ENCODE peak calls at places on chromosomes 7 and 10, in seven cellular contexts. G is NCI-H1048, Q is GM23338, E is SK-MEL-5, F is mucosa of gallbladder, U is psoas muscle, K is PC-3. H is an unnamed sample.

GRCh38 chr7:47444376-47445098 is 137.4 kb downstream of the TNS3 start:
- DNase-seq in G (no peak), Q (peak; percentile 54), E (peak; percentile 71), F (no peak), U (no peak), K (peak; percentile 41), H (peak; percentile 20)

GRCh38 chr10:73908853-73909611 is 1.9 kb upstream of the PLAU start:
- DNase-seq in G (no peak), Q (no peak), E (peak; percentile 28), F (no peak), U (no peak), K (peak; percentile 100), H (peak; percentile 100)

GRCh38 chr7:11749629-11750028 is 82.4 kb downstream of the THSD7A start:
- DNase-seq in G (no peak), Q (no peak), E (no peak), F (no peak), U (no peak), K (peak; percentile 14), H (no peak)

GRCh38 chr7:117781707-117782106 is 91.5 kb downstream of the CTTNBP2 start:
- DNase-seq in G (no peak), Q (peak; percentile 46), E (no peak), F (no peak), U (no peak), K (peak; percentile 47), H (no peak)

GRCh38 chr10:44817961-44818649 is 93.0 kb upstream of the TMEM72 start:
- DNase-seq in G (no peak), Q (no peak), E (no peak), F (no peak), U (no peak), K (no peak), H (no peak)

GRCh38 chr7:21869785-21870402 is 75.8 kb downstream of the CDCA7L start:
- DNase-seq in G (no peak), Q (peak; percentile 55), E (no peak), F (no peak), U (no peak), K (peak; percentile 28), H (peak; percentile 29)

GRCh38 chr7:80440908-80441307 is 71.0 kb downstream of the GNAT3 start:
- DNase-seq in G (no peak), Q (no peak), E (no peak), F (no peak), U (no peak), K (peak; percentile 7), H (no peak)

GRCh38 chr7:27764109-27764508 is 24.1 kb downstream of the TAX1BP1 start:
- DNase-seq in G (no peak), Q (no peak), E (no peak), F (no peak), U (no peak), K (no peak), H (no peak)

GRCh38 chr7:45712057-45712689 is 138.0 kb downstream of the ADCY1 start:
- DNase-seq in G (no peak), Q (no peak), E (no peak), F (no peak), U (no peak), K (no peak), H (no peak)

GRCh38 chr10:11163990-11164805 is 146.5 kb downstream of the CELF2 start:
- DNase-seq in G (no peak), Q (no peak), E (no peak), F (no peak), U (no peak), K (no peak), H (no peak)

GRCh38 chr10:93420091-93420490 is 62.0 kb downstream of the MYOF start:
- DNase-seq in G (no peak), Q (peak; percentile 70), E (no peak), F (no peak), U (no peak), K (no peak), H (no peak)

GRCh38 chr10:119020627-119020946 is 8.9 kb upstream of the NANOS1 start:
- DNase-seq in G (no peak), Q (no peak), E (no peak), F (no peak), U (peak; percentile 58), K (peak; percentile 7), H (peak; percentile 28)

GRCh38 chr7:151273646-151274375 is 25.3 kb upstream of the SMARCD3 start:
- DNase-seq in G (no peak), Q (no peak), E (no peak), F (no peak), U (no peak), K (no peak), H (no peak)

GRCh38 chr7:132424821-132425739 is 151.2 kb downstream of the PLXNA4 start:
- DNase-seq in G (no peak), Q (peak; percentile 67), E (no peak), F (no peak), U (no peak), K (no peak), H (no peak)

GRCh38 chr10:71396714-71397339 is at the start of gene CDH23:
- DNase-seq in G (no peak), Q (peak; percentile 78), E (no peak), F (no peak), U (peak; percentile 51), K (no peak), H (no peak)

GRCh38 chr7:36048141-36048901 is 104.7 kb upstream of the EEPD1 start:
- DNase-seq in G (no peak), Q (no peak), E (peak; percentile 70), F (peak; percentile 17), U (peak; percentile 39), K (peak; percentile 90), H (peak; percentile 91)

GRCh38 chr10:34189830-34190229 is 625.3 kb downstream of the PARD3 start:
- DNase-seq in G (no peak), Q (no peak), E (no peak), F (no peak), U (no peak), K (no peak), H (no peak)

GRCh38 chr7:102916426-102916825 is 3.6 kb downstream of the LRRC17 start:
- DNase-seq in G (no peak), Q (no peak), E (no peak), F (no peak), U (no peak), K (peak; percentile 85), H (peak; percentile 70)

GRCh38 chr10:128579280-128579679 is 453.1 kb upstream of the MKI67 start:
- DNase-seq in G (no peak), Q (no peak), E (no peak), F (no peak), U (no peak), K (no peak), H (no peak)

GRCh38 chr7:14504134-14504533 is 398.4 kb downstream of the DGKB start:
- DNase-seq in G (no peak), Q (peak; percentile 62), E (no peak), F (no peak), U (no peak), K (no peak), H (no peak)

GRCh38 chr7:95104739-95105138 is 197.3 kb downstream of the PPP1R9A start:
- DNase-seq in G (no peak), Q (no peak), E (peak; percentile 69), F (peak; percentile 66), U (no peak), K (peak; percentile 76), H (peak; percentile 9)

GRCh38 chr10:50635286-50635685 is 11.5 kb upstream of the SGMS1 start:
- DNase-seq in G (no peak), Q (no peak), E (no peak), F (no peak), U (no peak), K (peak; percentile 45), H (peak; percentile 86)

GRCh38 chr10:338176-339037 is 203.2 kb downstream of the ZMYND11 start:
- DNase-seq in G (no peak), Q (no peak), E (no peak), F (peak; percentile 60), U (no peak), K (peak; percentile 80), H (no peak)

GRCh38 chr7:158030566-158030965 is 557.1 kb downstream of the PTPRN2 start:
- DNase-seq in G (no peak), Q (no peak), E (no peak), F (no peak), U (no peak), K (no peak), H (no peak)

GRCh38 chr10:24685958-24686540 is 37.6 kb downstream of the ARHGAP21 start:
- DNase-seq in G (no peak), Q (no peak), E (no peak), F (no peak), U (no peak), K (no peak), H (peak; percentile 69)

GRCh38 chr7:80403686-80404241 is 108.1 kb downstream of the GNAT3 start:
- DNase-seq in G (no peak), Q (no peak), E (no peak), F (no peak), U (no peak), K (no peak), H (peak; percentile 24)

GRCh38 chr7:94295805-94296204 is 98.9 kb upstream of the COL1A2 start:
- DNase-seq in G (no peak), Q (no peak), E (peak; percentile 85), F (peak; percentile 21), U (no peak), K (peak; percentile 63), H (peak; percentile 82)

GRCh38 chr10:17238445-17239275 is 10.6 kb downstream of the VIM start:
- DNase-seq in G (no peak), Q (no peak), E (peak; percentile 70), F (no peak), U (no peak), K (no peak), H (peak; percentile 78)

GRCh38 chr7:114086906-114087651 is 168.3 kb upstream of the PPP1R3A start:
- DNase-seq in G (no peak), Q (peak; percentile 52), E (no peak), F (no peak), U (no peak), K (no peak), H (peak; percentile 4)

GRCh38 chr7:67551027-67551426 is 554.4 kb downstream of the TYW1 start:
- DNase-seq in G (no peak), Q (no peak), E (no peak), F (no peak), U (no peak), K (no peak), H (no peak)

GRCh38 chr10:52951819-52952218 is 179.2 kb upstream of the MBL2 start:
- DNase-seq in G (no peak), Q (peak; percentile 91), E (peak; percentile 48), F (peak; percentile 69), U (no peak), K (peak; percentile 97), H (peak; percentile 22)

GRCh38 chr7:96388620-96389383 is 66.9 kb upstream of the SLC25A13 start:
- DNase-seq in G (no peak), Q (peak; percentile 11), E (no peak), F (no peak), U (no peak), K (peak; percentile 68), H (peak; percentile 74)

GRCh38 chr7:7177044-7177517 is 5.3 kb upstream of the C1GALT1 start:
- DNase-seq in G (no peak), Q (peak; percentile 17), E (peak; percentile 68), F (no peak), U (no peak), K (peak; percentile 98), H (peak; percentile 91)

GRCh38 chr10:130045091-130045652 is 65.5 kb downstream of the C10orf143 start:
- DNase-seq in G (no peak), Q (peak; percentile 80), E (peak; percentile 55), F (no peak), U (no peak), K (peak; percentile 19), H (peak; percentile 12)

GRCh38 chr7:133583545-133584171 is 330.8 kb downstream of the EXOC4 start:
- DNase-seq in G (no peak), Q (no peak), E (no peak), F (no peak), U (no peak), K (no peak), H (no peak)

GRCh38 chr7:1312098-1313070 is 79.7 kb downstream of the UNCX start:
- DNase-seq in G (no peak), Q (no peak), E (no peak), F (no peak), U (no peak), K (no peak), H (no peak)

GRCh38 chr7:38506756-38507155 is 124.4 kb downstream of the AMPH start:
- DNase-seq in G (no peak), Q (no peak), E (no peak), F (no peak), U (no peak), K (no peak), H (peak; percentile 68)

GRCh38 chr7:114312649-114313048 is 102.0 kb upstream of the FOXP2 start:
- DNase-seq in G (no peak), Q (no peak), E (no peak), F (no peak), U (no peak), K (no peak), H (no peak)